ENCODE peak calls at places on chromosomes 7 and 10, in seven cellular contexts. One of them, this sample, is unnamed.

GRCh38 chr7:83366629-83367028 is 203.9 kb upstream of the PCLO start:
- DNase-seq in endothelial cell of umbilical vein: no peak
- DNase-seq in hepatocyte: no peak
- DNase-seq in A549: no peak
- DNase-seq in upper lobe of right lung: no peak
- DNase-seq in PC-9: no peak
- DNase-seq in prostate gland: no peak
- DNase-seq in this sample: no peak

GRCh38 chr10:69362471-69362954 is 54.2 kb downstream of the TACR2 start:
- DNase-seq in endothelial cell of umbilical vein: peak; percentile 59
- DNase-seq in hepatocyte: no peak
- DNase-seq in A549: no peak
- DNase-seq in upper lobe of right lung: peak; percentile 75
- DNase-seq in PC-9: peak; percentile 83
- DNase-seq in prostate gland: peak; percentile 65
- DNase-seq in this sample: no peak

GRCh38 chr10:19815478-19816419 is 483 bp upstream of the PLXDC2 start:
- DNase-seq in endothelial cell of umbilical vein: no peak
- DNase-seq in hepatocyte: peak; percentile 76
- DNase-seq in A549: no peak
- DNase-seq in upper lobe of right lung: peak; percentile 89
- DNase-seq in PC-9: no peak
- DNase-seq in prostate gland: peak; percentile 79
- DNase-seq in this sample: no peak

GRCh38 chr7:99793443-99793842 is 9.5 kb upstream of the CYP3A4 start:
- DNase-seq in endothelial cell of umbilical vein: no peak
- DNase-seq in hepatocyte: no peak
- DNase-seq in A549: no peak
- DNase-seq in upper lobe of right lung: no peak
- DNase-seq in PC-9: no peak
- DNase-seq in prostate gland: no peak
- DNase-seq in this sample: no peak

GRCh38 chr7:31796375-31796774 is 109.4 kb downstream of the PPP1R17 start:
- DNase-seq in endothelial cell of umbilical vein: no peak
- DNase-seq in hepatocyte: no peak
- DNase-seq in A549: no peak
- DNase-seq in upper lobe of right lung: no peak
- DNase-seq in PC-9: no peak
- DNase-seq in prostate gland: no peak
- DNase-seq in this sample: no peak

GRCh38 chr10:100287756-100288155 is 1.3 kb upstream of the BLOC1S2 start:
- DNase-seq in endothelial cell of umbilical vein: no peak
- DNase-seq in hepatocyte: no peak
- DNase-seq in A549: no peak
- DNase-seq in upper lobe of right lung: no peak
- DNase-seq in PC-9: no peak
- DNase-seq in prostate gland: no peak
- DNase-seq in this sample: no peak

GRCh38 chr10:81297292-81297691 is 577.7 kb upstream of the NRG3 start:
- DNase-seq in endothelial cell of umbilical vein: no peak
- DNase-seq in hepatocyte: no peak
- DNase-seq in A549: no peak
- DNase-seq in upper lobe of right lung: no peak
- DNase-seq in PC-9: no peak
- DNase-seq in prostate gland: no peak
- DNase-seq in this sample: no peak

GRCh38 chr7:262251-262572 is 27.8 kb upstream of the FOXL3 start:
- DNase-seq in endothelial cell of umbilical vein: no peak
- DNase-seq in hepatocyte: no peak
- DNase-seq in A549: no peak
- DNase-seq in upper lobe of right lung: peak; percentile 37
- DNase-seq in PC-9: no peak
- DNase-seq in prostate gland: no peak
- DNase-seq in this sample: no peak

GRCh38 chr10:132366499-132366898 is 30.5 kb upstream of the PWWP2B start:
- DNase-seq in endothelial cell of umbilical vein: no peak
- DNase-seq in hepatocyte: no peak
- DNase-seq in A549: no peak
- DNase-seq in upper lobe of right lung: peak; percentile 50
- DNase-seq in PC-9: no peak
- DNase-seq in prostate gland: no peak
- DNase-seq in this sample: no peak

GRCh38 chr10:92038949-92039348 is 115.4 kb downstream of the BTAF1 start:
- DNase-seq in endothelial cell of umbilical vein: no peak
- DNase-seq in hepatocyte: no peak
- DNase-seq in A549: no peak
- DNase-seq in upper lobe of right lung: no peak
- DNase-seq in PC-9: no peak
- DNase-seq in prostate gland: no peak
- DNase-seq in this sample: no peak

GRCh38 chr10:70324951-70325781 is 41.4 kb upstream of the NPFFR1 start:
- DNase-seq in endothelial cell of umbilical vein: no peak
- DNase-seq in hepatocyte: no peak
- DNase-seq in A549: no peak
- DNase-seq in upper lobe of right lung: no peak
- DNase-seq in PC-9: no peak
- DNase-seq in prostate gland: no peak
- DNase-seq in this sample: no peak

GRCh38 chr7:112908106-112908505 is 117.9 kb upstream of the TMEM168 start:
- DNase-seq in endothelial cell of umbilical vein: no peak
- DNase-seq in hepatocyte: no peak
- DNase-seq in A549: no peak
- DNase-seq in upper lobe of right lung: no peak
- DNase-seq in PC-9: no peak
- DNase-seq in prostate gland: no peak
- DNase-seq in this sample: no peak

GRCh38 chr7:28298870-28299484 is 113.3 kb upstream of the CREB5 start:
- DNase-seq in endothelial cell of umbilical vein: peak; percentile 53
- DNase-seq in hepatocyte: peak; percentile 77
- DNase-seq in A549: peak; percentile 52
- DNase-seq in upper lobe of right lung: no peak
- DNase-seq in PC-9: peak; percentile 27
- DNase-seq in prostate gland: peak; percentile 38
- DNase-seq in this sample: peak; percentile 30

GRCh38 chr7:104922187-104923009 is 91.6 kb upstream of the KMT2E start:
- DNase-seq in endothelial cell of umbilical vein: peak; percentile 64
- DNase-seq in hepatocyte: no peak
- DNase-seq in A549: no peak
- DNase-seq in upper lobe of right lung: no peak
- DNase-seq in PC-9: no peak
- DNase-seq in prostate gland: no peak
- DNase-seq in this sample: no peak

GRCh38 chr7:142248-142955 is 50.0 kb upstream of the FAM20C start:
- DNase-seq in endothelial cell of umbilical vein: no peak
- DNase-seq in hepatocyte: peak; percentile 78
- DNase-seq in A549: no peak
- DNase-seq in upper lobe of right lung: peak; percentile 62
- DNase-seq in PC-9: no peak
- DNase-seq in prostate gland: peak; percentile 55
- DNase-seq in this sample: peak; percentile 60

GRCh38 chr7:140017034-140017433 is 45.7 kb downstream of the PARP12 start:
- DNase-seq in endothelial cell of umbilical vein: no peak
- DNase-seq in hepatocyte: no peak
- DNase-seq in A549: no peak
- DNase-seq in upper lobe of right lung: peak; percentile 58
- DNase-seq in PC-9: no peak
- DNase-seq in prostate gland: no peak
- DNase-seq in this sample: no peak

GRCh38 chr7:68185641-68186040 is 1189.0 kb downstream of the TYW1 start:
- DNase-seq in endothelial cell of umbilical vein: no peak
- DNase-seq in hepatocyte: no peak
- DNase-seq in A549: no peak
- DNase-seq in upper lobe of right lung: no peak
- DNase-seq in PC-9: no peak
- DNase-seq in prostate gland: no peak
- DNase-seq in this sample: no peak

GRCh38 chr7:150648358-150649083 is 16.3 kb upstream of the GIMAP6 start:
- DNase-seq in endothelial cell of umbilical vein: no peak
- DNase-seq in hepatocyte: no peak
- DNase-seq in A549: no peak
- DNase-seq in upper lobe of right lung: no peak
- DNase-seq in PC-9: no peak
- DNase-seq in prostate gland: no peak
- DNase-seq in this sample: peak; percentile 45

GRCh38 chr7:11552676-11553075 is 279.3 kb downstream of the THSD7A start:
- DNase-seq in endothelial cell of umbilical vein: no peak
- DNase-seq in hepatocyte: no peak
- DNase-seq in A549: no peak
- DNase-seq in upper lobe of right lung: no peak
- DNase-seq in PC-9: no peak
- DNase-seq in prostate gland: no peak
- DNase-seq in this sample: no peak

GRCh38 chr10:71753091-71753959 is 20.0 kb downstream of the VSIR start:
- DNase-seq in endothelial cell of umbilical vein: no peak
- DNase-seq in hepatocyte: peak; percentile 50
- DNase-seq in A549: no peak
- DNase-seq in upper lobe of right lung: peak; percentile 77
- DNase-seq in PC-9: no peak
- DNase-seq in prostate gland: no peak
- DNase-seq in this sample: no peak

GRCh38 chr10:89589091-89589725 is 53.8 kb upstream of the SLC16A12 start:
- DNase-seq in endothelial cell of umbilical vein: no peak
- DNase-seq in hepatocyte: no peak
- DNase-seq in A549: no peak
- DNase-seq in upper lobe of right lung: no peak
- DNase-seq in PC-9: no peak
- DNase-seq in prostate gland: no peak
- DNase-seq in this sample: no peak

GRCh38 chr7:99140813-99141212 is 3.1 kb downstream of the SMURF1 start:
- DNase-seq in endothelial cell of umbilical vein: no peak
- DNase-seq in hepatocyte: no peak
- DNase-seq in A549: no peak
- DNase-seq in upper lobe of right lung: no peak
- DNase-seq in PC-9: no peak
- DNase-seq in prostate gland: no peak
- DNase-seq in this sample: no peak

GRCh38 chr10:7551891-7552731 is 114.7 kb downstream of the ITIH5 start:
- DNase-seq in endothelial cell of umbilical vein: no peak
- DNase-seq in hepatocyte: no peak
- DNase-seq in A549: no peak
- DNase-seq in upper lobe of right lung: no peak
- DNase-seq in PC-9: no peak
- DNase-seq in prostate gland: no peak
- DNase-seq in this sample: no peak

DNA sequence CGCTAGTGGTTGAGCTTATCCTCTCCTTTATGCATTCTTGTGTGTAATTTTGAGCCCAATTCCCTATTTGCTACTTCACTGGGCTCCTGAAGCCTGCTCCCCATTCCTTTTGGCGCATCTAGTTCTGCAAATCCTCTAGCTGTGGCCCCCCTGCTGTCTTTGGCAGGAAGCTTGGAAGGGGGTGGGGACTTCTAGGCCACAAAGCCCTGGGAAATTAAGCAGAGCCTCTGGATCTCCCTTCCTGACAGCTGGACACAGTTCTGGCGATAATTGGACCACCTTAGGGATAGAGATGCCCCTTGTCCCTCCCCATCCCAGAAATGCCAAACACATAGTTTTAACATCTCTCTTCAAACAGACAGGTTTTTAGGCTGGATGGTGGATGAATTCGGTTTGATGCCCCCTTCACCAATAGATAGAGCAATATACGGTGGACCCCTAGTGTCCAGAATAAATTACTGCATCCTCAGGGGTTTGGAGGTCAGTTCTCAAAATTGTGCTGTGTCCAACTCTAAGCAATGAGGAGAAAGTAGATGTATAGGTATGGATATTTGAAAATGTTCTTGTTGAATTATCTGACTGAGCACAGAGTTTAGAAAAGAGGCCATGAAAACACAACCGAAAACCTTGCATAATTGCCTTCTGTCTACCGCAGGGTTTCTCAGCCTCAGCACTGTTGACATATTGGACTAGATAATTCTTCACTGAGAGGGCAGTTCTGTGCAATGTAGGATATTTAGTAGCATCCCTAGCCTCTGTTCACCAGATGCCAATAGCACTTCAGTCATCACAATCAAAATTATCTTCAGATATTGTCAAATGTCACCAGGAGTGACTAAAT is 75.5 kb downstream of the PAPSS2 start:
- DNase-seq in endothelial cell of umbilical vein: peak; percentile 70
- DNase-seq in hepatocyte: peak; percentile 56
- DNase-seq in A549: peak; percentile 50
- DNase-seq in upper lobe of right lung: no peak
- DNase-seq in PC-9: peak; percentile 6
- DNase-seq in prostate gland: no peak
- DNase-seq in this sample: no peak
- TF ChIP-seq CTCF in endothelial cell of umbilical vein: peak; percentile 68
- TF ChIP-seq CTCF in hepatocyte: peak; percentile 73
- TF ChIP-seq CTCF in A549: peak; percentile 89
- TF ChIP-seq CTCF in upper lobe of right lung: peak; percentile 77
- TF ChIP-seq CTCF in PC-9: peak; percentile 82
- TF ChIP-seq CTCF in prostate gland: peak; percentile 64
- TF ChIP-seq CTCF in this sample: peak; percentile 64

DNA sequence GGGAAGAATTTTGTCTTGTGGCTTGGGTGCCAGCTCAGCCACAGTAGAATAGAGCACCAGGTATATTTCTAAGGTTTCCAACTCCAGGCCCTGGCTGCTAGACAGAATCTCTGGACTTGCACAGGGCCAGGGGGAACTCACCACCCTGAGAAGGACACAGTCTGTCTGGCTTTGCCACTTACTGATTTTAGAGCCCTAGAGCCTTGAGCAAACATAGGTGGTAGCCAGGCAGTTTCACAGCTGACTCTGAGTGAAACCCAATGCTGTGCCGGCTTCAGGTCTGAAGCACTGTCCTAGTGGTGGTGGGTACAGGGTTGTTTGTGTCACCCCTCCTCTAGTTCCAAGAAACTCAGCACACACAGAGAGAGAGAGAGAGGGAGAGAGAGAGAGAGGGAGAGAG is 81.6 kb downstream of the TES start:
- DNase-seq in endothelial cell of umbilical vein: no peak
- DNase-seq in hepatocyte: no peak
- DNase-seq in A549: no peak
- DNase-seq in upper lobe of right lung: no peak
- DNase-seq in PC-9: no peak
- DNase-seq in prostate gland: no peak
- DNase-seq in this sample: no peak
- H3K4me3 ChIP-seq in endothelial cell of umbilical vein: no peak overlapping the region
- H3K4me3 ChIP-seq in hepatocyte: no peak overlapping the region
- H3K4me3 ChIP-seq in A549: no peak overlapping the region
- H3K4me3 ChIP-seq in upper lobe of right lung: no peak overlapping the region
- H3K4me3 ChIP-seq in PC-9: no peak overlapping the region
- H3K4me3 ChIP-seq in prostate gland: no peak overlapping the region
- H3K4me3 ChIP-seq in this sample: no peak overlapping the region

GRCh38 chr7:2148189-2148588 is 84.6 kb downstream of the MAD1L1 start:
- DNase-seq in endothelial cell of umbilical vein: no peak
- DNase-seq in hepatocyte: no peak
- DNase-seq in A549: no peak
- DNase-seq in upper lobe of right lung: no peak
- DNase-seq in PC-9: no peak
- DNase-seq in prostate gland: no peak
- DNase-seq in this sample: no peak
- TF ChIP-seq CTCF in endothelial cell of umbilical vein: no peak
- TF ChIP-seq CTCF in hepatocyte: no peak
- TF ChIP-seq CTCF in A549: no peak
- TF ChIP-seq CTCF in upper lobe of right lung: no peak
- TF ChIP-seq CTCF in PC-9: no peak
- TF ChIP-seq CTCF in prostate gland: no peak
- TF ChIP-seq CTCF in this sample: peak; percentile 2

DNA sequence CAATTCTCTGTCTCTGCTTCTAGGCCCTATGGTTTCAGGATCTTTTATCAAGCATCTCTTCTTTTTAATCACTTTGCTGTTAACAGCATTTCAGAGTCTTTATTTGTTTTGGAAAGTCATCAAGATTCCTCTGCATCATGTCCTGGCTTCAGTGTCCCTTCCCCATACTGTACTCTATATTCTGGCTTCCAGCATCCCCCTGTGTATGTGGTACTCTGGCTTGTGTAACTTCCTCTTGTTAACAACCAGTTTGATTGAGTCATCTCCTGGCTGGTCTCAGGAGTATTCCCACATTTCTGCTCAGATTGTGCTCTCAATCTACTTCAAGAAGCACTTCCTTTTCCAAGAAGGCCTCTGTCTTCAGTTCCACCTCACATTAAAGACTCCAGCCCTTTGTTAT is 14.9 kb upstream of the ATE1 start:
- DNase-seq in endothelial cell of umbilical vein: peak; percentile 97
- DNase-seq in hepatocyte: peak; percentile 17
- DNase-seq in A549: no peak
- DNase-seq in upper lobe of right lung: no peak
- DNase-seq in PC-9: no peak
- DNase-seq in prostate gland: no peak
- DNase-seq in this sample: peak; percentile 71
- H3K4me3 ChIP-seq in endothelial cell of umbilical vein: no peak overlapping the region
- H3K4me3 ChIP-seq in hepatocyte: no peak overlapping the region
- H3K4me3 ChIP-seq in A549: no peak overlapping the region
- H3K4me3 ChIP-seq in upper lobe of right lung: no peak overlapping the region
- H3K4me3 ChIP-seq in PC-9: no peak overlapping the region
- H3K4me3 ChIP-seq in prostate gland: no peak overlapping the region
- H3K4me3 ChIP-seq in this sample: no peak overlapping the region